ENCODE peak calls at places on chromosomes 12 and 14, in ten cellular contexts. E is T-helper 2 cell; G is NAMALWA; Q is head of caudate nucleus; H is fibroblast of mammary gland; P is heart left ventricle; D is stimulated activated CD4-positive, alpha-beta T cell treated with anti-CD3 and anti-CD28 coated beads, Interleukin-1b, Interleukin-23, amount 100 ng/mL, for 24 hours; V is activated naive CD4-positive, alpha-beta T cell treated with anti-CD3 and anti-CD28 coated beads, Interleukin-2, amount 10 ng/mL, durations not matched to agents 7 days and 5 days; R is HEK293T; N is HuH-7. S is an unnamed sample.

GRCh38 chr12:121812921-121813896 is 9.4 kb downstream of the SETD1B start:
- DNase-seq in Q (no peak), G (no peak), D (no peak), E (no peak), H (peak), V (peak), N (no peak), R (no peak), P (no peak), S (no peak)

GRCh38 chr14:104724981-104725771 is 1.1 kb downstream of the ADSS1 start:
- DNase-seq in E (no peak), P (peak), Q (no peak), N (peak), H (peak), V (no peak), R (no peak), D (no peak), G (no peak), S (peak)

GRCh38 chr14:100330007-100330344 is 6.8 kb downstream of the SLC25A47 start:
- DNase-seq in V (no peak), D (no peak), R (no peak), G (no peak), E (no peak), H (no peak), N (no peak), Q (no peak), P (no peak), S (no peak)

GRCh38 chr12:59600174-59600573 is 4.3 kb downstream of the SLC16A7 start:
- DNase-seq in V (no peak), Q (no peak), P (no peak), G (no peak), E (no peak), D (no peak), H (peak), N (no peak), R (no peak), S (peak)

GRCh38 chr12:127060310-127060847 is 1206.6 kb upstream of the TMEM132C start:
- DNase-seq in V (no peak), E (no peak), G (no peak), P (no peak), N (peak), H (no peak), Q (no peak), R (no peak), D (no peak), S (no peak)

GRCh38 chr12:61490732-61491498 is 769.3 kb upstream of the USP15 start:
- DNase-seq in E (no peak), N (no peak), G (no peak), D (no peak), V (no peak), P (no peak), R (no peak), Q (no peak), H (peak), S (no peak)

GRCh38 chr12:59086124-59086523 is 165.8 kb upstream of the LRIG3 start:
- DNase-seq in E (no peak), Q (no peak), G (no peak), N (no peak), P (no peak), H (no peak), R (no peak), V (no peak), D (no peak), S (no peak)

GRCh38 chr12:54328595-54329337 is 3.8 kb downstream of the COPZ1 start:
- DNase-seq in E (no peak), P (no peak), N (no peak), G (no peak), V (no peak), H (no peak), D (no peak), Q (no peak), R (no peak), S (peak)

GRCh38 chr12:27456618-27457017 is 10.1 kb downstream of the SMCO2 start:
- DNase-seq in E (no peak), R (no peak), N (no peak), Q (no peak), D (no peak), H (no peak), G (no peak), P (no peak), V (no peak), S (no peak)

GRCh38 chr14:65043893-65044595 is 57.3 kb downstream of the FNTB start:
- DNase-seq in N (no peak), G (no peak), R (no peak), E (no peak), D (no peak), V (no peak), Q (no peak), H (no peak), P (no peak), S (no peak)

GRCh38 chr12:113862570-113863454 is 103.3 kb downstream of the RBM19 start:
- DNase-seq in D (no peak), R (no peak), N (no peak), V (no peak), P (no peak), E (no peak), G (no peak), Q (no peak), H (peak), S (peak)

GRCh38 chr14:105075364-105076295 is 10.4 kb upstream of the GPR132 start:
- DNase-seq in G (peak), R (no peak), V (peak), N (no peak), H (no peak), E (no peak), P (peak), D (no peak), Q (no peak), S (peak)

GRCh38 chr12:115370650-115371049 is 686.7 kb upstream of the TBX3 start:
- DNase-seq in P (no peak), N (no peak), D (no peak), H (no peak), E (no peak), R (no peak), V (no peak), Q (no peak), G (no peak), S (no peak)

GRCh38 chr14:38405851-38406630 is 150.1 kb upstream of the CLEC14A start:
- DNase-seq in P (no peak), V (no peak), D (no peak), N (no peak), G (no peak), H (peak), E (no peak), R (peak), Q (no peak), S (peak)

GRCh38 chr14:91399868-91400640 is 17.6 kb downstream of the CCDC88C start:
- DNase-seq in R (no peak), D (no peak), Q (no peak), P (no peak), E (no peak), H (no peak), G (peak), N (no peak), V (peak), S (no peak)

GRCh38 chr14:80356413-80356812 is 145.1 kb upstream of the DIO2 start:
- DNase-seq in G (peak), Q (no peak), P (no peak), V (no peak), D (no peak), R (no peak), N (no peak), E (no peak), H (peak), S (peak)

GRCh38 chr12:75852143-75852542 is 179.4 kb downstream of the PHLDA1 start:
- DNase-seq in N (no peak), Q (no peak), H (peak), P (no peak), D (no peak), E (no peak), G (no peak), R (no peak), V (no peak), S (peak)

GRCh38 chr14:69475194-69475818 is 9.2 kb upstream of the PLEKHD1 start:
- DNase-seq in P (no peak), D (no peak), N (peak), Q (no peak), R (peak), E (no peak), G (peak), V (no peak), H (peak), S (peak)

GRCh38 chr12:122421263-122421814 is 1.1 kb downstream of the CLIP1 start:
- DNase-seq in G (peak), R (peak), N (no peak), Q (peak), H (peak), P (peak), E (no peak), V (peak), D (no peak), S (peak)

GRCh38 chr12:20024194-20024593 is 344.1 kb upstream of the PDE3A start:
- DNase-seq in V (no peak), N (peak), G (no peak), E (no peak), P (no peak), H (peak), D (no peak), R (no peak), Q (no peak), S (peak)

GRCh38 chr14:104134061-104134965 is 4.1 kb upstream of the KIF26A start:
- DNase-seq in N (no peak), G (no peak), P (peak), Q (no peak), E (no peak), D (no peak), V (peak), R (no peak), H (no peak), S (no peak)

GRCh38 chr12:132141976-132142678 is 2.0 kb downstream of the DDX51 start:
- DNase-seq in D (no peak), Q (peak), V (no peak), N (no peak), E (no peak), H (no peak), P (no peak), R (no peak), G (no peak), S (no peak)

GRCh38 chr12:95385246-95385645 is 88.7 kb upstream of the METAP2 start:
- DNase-seq in P (no peak), V (no peak), Q (no peak), N (no peak), D (no peak), H (peak), R (no peak), E (no peak), G (no peak), S (peak)

GRCh38 chr14:78637489-78637888 is 467.3 kb downstream of the NRXN3 start:
- DNase-seq in Q (no peak), G (no peak), E (no peak), N (no peak), R (no peak), H (no peak), P (no peak), D (no peak), V (no peak), S (no peak)

GRCh38 chr12:95205685-95206084 is 11.6 kb downstream of the FGD6 start:
- DNase-seq in V (no peak), E (no peak), Q (no peak), N (no peak), H (peak), D (no peak), R (no peak), G (no peak), P (peak), S (peak)

GRCh38 chr14:94568186-94568585 is 6.9 kb downstream of the SERPINA4 start:
- DNase-seq in P (no peak), V (no peak), N (no peak), R (no peak), G (no peak), H (no peak), D (no peak), Q (no peak), E (no peak), S (no peak)

GRCh38 chr14:99936738-99937474 is 128.3 kb upstream of the EVL start:
- DNase-seq in N (no peak), R (no peak), D (no peak), E (no peak), V (no peak), G (no peak), P (no peak), H (no peak), Q (no peak), S (no peak)

GRCh38 chr12:42180990-42181611 is 36.4 kb upstream of the GXYLT1 start:
- DNase-seq in P (no peak), Q (no peak), G (no peak), V (no peak), E (no peak), N (peak), D (no peak), R (no peak), H (peak), S (peak)

GRCh38 chr12:28191018-28191595 is 851 bp downstream of the CCDC91 start:
- DNase-seq in P (peak), D (no peak), N (no peak), R (peak), Q (no peak), G (no peak), E (no peak), V (peak), H (peak), S (peak)

GRCh38 chr14:65600742-65601141 is 188.2 kb downstream of the FUT8 start:
- DNase-seq in D (no peak), H (no peak), E (no peak), Q (no peak), N (no peak), V (no peak), G (no peak), R (no peak), P (no peak), S (no peak)

S was measured in EH.